ENCODE peak calls at places on chromosomes 11 and 22, in nine cellular contexts. One of them, this sample, is unnamed.

GRCh38 chr11:113474362-113475159 is 637 bp downstream of the DRD2 start:
- DNase-seq in T-helper 2 cell: peak; percentile 11
- DNase-seq in fibroblast of villous mesenchyme: peak; percentile 83
- DNase-seq in GM23338: peak; percentile 98
- DNase-seq in suprapubic skin: no peak
- DNase-seq in neural crest cell: peak; percentile 97
- DNase-seq in NCI-H1105 treated with DMSO at 0.1 percent for 48 hours: peak; percentile 23
- DNase-seq in midbrain: peak; percentile 77
- DNase-seq in non-pigmented ciliary epithelial cell: peak; percentile 27
- DNase-seq in this sample: peak; percentile 74

GRCh38 chr11:11789735-11790369 is 51.9 kb upstream of the USP47 start:
- DNase-seq in T-helper 2 cell: no peak
- DNase-seq in fibroblast of villous mesenchyme: no peak
- DNase-seq in GM23338: peak; percentile 45
- DNase-seq in suprapubic skin: no peak
- DNase-seq in neural crest cell: peak; percentile 20
- DNase-seq in NCI-H1105 treated with DMSO at 0.1 percent for 48 hours: peak; percentile 29
- DNase-seq in midbrain: peak; percentile 9
- DNase-seq in non-pigmented ciliary epithelial cell: no peak
- DNase-seq in this sample: no peak

GRCh38 chr11:46331653-46331984 is 15.6 kb upstream of the DGKZ start:
- DNase-seq in T-helper 2 cell: no peak
- DNase-seq in fibroblast of villous mesenchyme: no peak
- DNase-seq in GM23338: no peak
- DNase-seq in suprapubic skin: no peak
- DNase-seq in neural crest cell: no peak
- DNase-seq in NCI-H1105 treated with DMSO at 0.1 percent for 48 hours: no peak
- DNase-seq in midbrain: no peak
- DNase-seq in non-pigmented ciliary epithelial cell: no peak
- DNase-seq in this sample: no peak

GRCh38 chr22:43462701-43463100 is 50.9 kb downstream of the MPPED1 start:
- DNase-seq in T-helper 2 cell: no peak
- DNase-seq in fibroblast of villous mesenchyme: no peak
- DNase-seq in GM23338: no peak
- DNase-seq in suprapubic skin: no peak
- DNase-seq in neural crest cell: no peak
- DNase-seq in NCI-H1105 treated with DMSO at 0.1 percent for 48 hours: no peak
- DNase-seq in midbrain: no peak
- DNase-seq in non-pigmented ciliary epithelial cell: no peak
- DNase-seq in this sample: no peak

GRCh38 chr11:33804471-33804870 is 30.2 kb upstream of the FBXO3 start:
- DNase-seq in T-helper 2 cell: no peak
- DNase-seq in fibroblast of villous mesenchyme: no peak
- DNase-seq in GM23338: no peak
- DNase-seq in suprapubic skin: no peak
- DNase-seq in neural crest cell: no peak
- DNase-seq in NCI-H1105 treated with DMSO at 0.1 percent for 48 hours: peak; percentile 36
- DNase-seq in midbrain: no peak
- DNase-seq in non-pigmented ciliary epithelial cell: no peak
- DNase-seq in this sample: no peak

GRCh38 chr11:30018443-30018842 is 1.6 kb upstream of the KCNA4 start:
- DNase-seq in T-helper 2 cell: no peak
- DNase-seq in fibroblast of villous mesenchyme: no peak
- DNase-seq in GM23338: peak; percentile 40
- DNase-seq in suprapubic skin: no peak
- DNase-seq in neural crest cell: no peak
- DNase-seq in NCI-H1105 treated with DMSO at 0.1 percent for 48 hours: no peak
- DNase-seq in midbrain: no peak
- DNase-seq in non-pigmented ciliary epithelial cell: no peak
- DNase-seq in this sample: no peak

GRCh38 chr22:17436981-17437410 is 67.7 kb downstream of the CECR2 start:
- DNase-seq in T-helper 2 cell: no peak
- DNase-seq in fibroblast of villous mesenchyme: no peak
- DNase-seq in GM23338: peak; percentile 69
- DNase-seq in suprapubic skin: no peak
- DNase-seq in neural crest cell: peak; percentile 54
- DNase-seq in NCI-H1105 treated with DMSO at 0.1 percent for 48 hours: no peak
- DNase-seq in midbrain: peak; percentile 87
- DNase-seq in non-pigmented ciliary epithelial cell: no peak
- DNase-seq in this sample: no peak

GRCh38 chr11:14340721-14341120 is 18.3 kb downstream of the RRAS2 start:
- DNase-seq in T-helper 2 cell: no peak
- DNase-seq in fibroblast of villous mesenchyme: no peak
- DNase-seq in GM23338: peak; percentile 93
- DNase-seq in suprapubic skin: no peak
- DNase-seq in neural crest cell: no peak
- DNase-seq in NCI-H1105 treated with DMSO at 0.1 percent for 48 hours: no peak
- DNase-seq in midbrain: no peak
- DNase-seq in non-pigmented ciliary epithelial cell: no peak
- DNase-seq in this sample: no peak

GRCh38 chr11:10005955-10006525 is 288.0 kb downstream of the SBF2 start:
- DNase-seq in T-helper 2 cell: no peak
- DNase-seq in fibroblast of villous mesenchyme: no peak
- DNase-seq in GM23338: no peak
- DNase-seq in suprapubic skin: no peak
- DNase-seq in neural crest cell: no peak
- DNase-seq in NCI-H1105 treated with DMSO at 0.1 percent for 48 hours: no peak
- DNase-seq in midbrain: no peak
- DNase-seq in non-pigmented ciliary epithelial cell: no peak
- DNase-seq in this sample: no peak

GRCh38 chr11:22702022-22702421 is 35.6 kb downstream of the GAS2 start:
- DNase-seq in T-helper 2 cell: no peak
- DNase-seq in fibroblast of villous mesenchyme: no peak
- DNase-seq in GM23338: no peak
- DNase-seq in suprapubic skin: no peak
- DNase-seq in neural crest cell: no peak
- DNase-seq in NCI-H1105 treated with DMSO at 0.1 percent for 48 hours: no peak
- DNase-seq in midbrain: no peak
- DNase-seq in non-pigmented ciliary epithelial cell: no peak
- DNase-seq in this sample: no peak

GRCh38 chr22:27100323-27100722 is 442.9 kb downstream of the MIAT start:
- DNase-seq in T-helper 2 cell: no peak
- DNase-seq in fibroblast of villous mesenchyme: no peak
- DNase-seq in GM23338: peak; percentile 21
- DNase-seq in suprapubic skin: no peak
- DNase-seq in neural crest cell: no peak
- DNase-seq in NCI-H1105 treated with DMSO at 0.1 percent for 48 hours: peak; percentile 38
- DNase-seq in midbrain: no peak
- DNase-seq in non-pigmented ciliary epithelial cell: no peak
- DNase-seq in this sample: no peak

GRCh38 chr11:123736769-123737168 is 4.7 kb downstream of the ZNF202 start:
- DNase-seq in T-helper 2 cell: no peak
- DNase-seq in fibroblast of villous mesenchyme: no peak
- DNase-seq in GM23338: no peak
- DNase-seq in suprapubic skin: no peak
- DNase-seq in neural crest cell: no peak
- DNase-seq in NCI-H1105 treated with DMSO at 0.1 percent for 48 hours: no peak
- DNase-seq in midbrain: no peak
- DNase-seq in non-pigmented ciliary epithelial cell: no peak
- DNase-seq in this sample: no peak

GRCh38 chr11:6667733-6668374 is 12.2 kb upstream of the DCHS1 start:
- DNase-seq in T-helper 2 cell: no peak
- DNase-seq in fibroblast of villous mesenchyme: peak; percentile 58
- DNase-seq in GM23338: peak; percentile 77
- DNase-seq in suprapubic skin: no peak
- DNase-seq in neural crest cell: no peak
- DNase-seq in NCI-H1105 treated with DMSO at 0.1 percent for 48 hours: peak; percentile 24
- DNase-seq in midbrain: no peak
- DNase-seq in non-pigmented ciliary epithelial cell: no peak
- DNase-seq in this sample: peak; percentile 52

GRCh38 chr11:114200351-114200750 is 95.8 kb upstream of the NNMT start:
- DNase-seq in T-helper 2 cell: no peak
- DNase-seq in fibroblast of villous mesenchyme: no peak
- DNase-seq in GM23338: no peak
- DNase-seq in suprapubic skin: no peak
- DNase-seq in neural crest cell: no peak
- DNase-seq in NCI-H1105 treated with DMSO at 0.1 percent for 48 hours: no peak
- DNase-seq in midbrain: no peak
- DNase-seq in non-pigmented ciliary epithelial cell: no peak
- DNase-seq in this sample: no peak

GRCh38 chr22:45125198-45125597 is 38.5 kb upstream of the NUP50 start:
- DNase-seq in T-helper 2 cell: no peak
- DNase-seq in fibroblast of villous mesenchyme: peak; percentile 88
- DNase-seq in GM23338: no peak
- DNase-seq in suprapubic skin: no peak
- DNase-seq in neural crest cell: no peak
- DNase-seq in NCI-H1105 treated with DMSO at 0.1 percent for 48 hours: no peak
- DNase-seq in midbrain: no peak
- DNase-seq in non-pigmented ciliary epithelial cell: peak; percentile 13
- DNase-seq in this sample: peak; percentile 48

GRCh38 chr11:111327908-111328624 is 29.7 kb downstream of the POU2AF3 start:
- DNase-seq in T-helper 2 cell: no peak
- DNase-seq in fibroblast of villous mesenchyme: no peak
- DNase-seq in GM23338: peak; percentile 6
- DNase-seq in suprapubic skin: no peak
- DNase-seq in neural crest cell: no peak
- DNase-seq in NCI-H1105 treated with DMSO at 0.1 percent for 48 hours: no peak
- DNase-seq in midbrain: no peak
- DNase-seq in non-pigmented ciliary epithelial cell: no peak
- DNase-seq in this sample: no peak

GRCh38 chr11:91717169-91717568 is 507.4 kb upstream of the FAT3 start:
- DNase-seq in T-helper 2 cell: no peak
- DNase-seq in fibroblast of villous mesenchyme: no peak
- DNase-seq in GM23338: peak; percentile 34
- DNase-seq in suprapubic skin: no peak
- DNase-seq in neural crest cell: no peak
- DNase-seq in NCI-H1105 treated with DMSO at 0.1 percent for 48 hours: no peak
- DNase-seq in midbrain: no peak
- DNase-seq in non-pigmented ciliary epithelial cell: no peak
- DNase-seq in this sample: no peak

GRCh38 chr11:72848846-72849466 is 34.7 kb downstream of the ATG16L2 start:
- DNase-seq in T-helper 2 cell: no peak
- DNase-seq in fibroblast of villous mesenchyme: peak; percentile 61
- DNase-seq in GM23338: peak; percentile 77
- DNase-seq in suprapubic skin: no peak
- DNase-seq in neural crest cell: no peak
- DNase-seq in NCI-H1105 treated with DMSO at 0.1 percent for 48 hours: no peak
- DNase-seq in midbrain: peak; percentile 18
- DNase-seq in non-pigmented ciliary epithelial cell: no peak
- DNase-seq in this sample: no peak

GRCh38 chr11:111047376-111047775 is 198.1 kb upstream of the POU2AF2 start:
- DNase-seq in T-helper 2 cell: no peak
- DNase-seq in fibroblast of villous mesenchyme: no peak
- DNase-seq in GM23338: peak; percentile 36
- DNase-seq in suprapubic skin: no peak
- DNase-seq in neural crest cell: peak; percentile 11
- DNase-seq in NCI-H1105 treated with DMSO at 0.1 percent for 48 hours: no peak
- DNase-seq in midbrain: no peak
- DNase-seq in non-pigmented ciliary epithelial cell: no peak
- DNase-seq in this sample: no peak

GRCh38 chr11:66311965-66312548 is 4.8 kb downstream of the CD248 start:
- DNase-seq in T-helper 2 cell: peak; percentile 74
- DNase-seq in fibroblast of villous mesenchyme: peak; percentile 90
- DNase-seq in GM23338: peak; percentile 94
- DNase-seq in suprapubic skin: peak; percentile 95
- DNase-seq in neural crest cell: peak; percentile 72
- DNase-seq in NCI-H1105 treated with DMSO at 0.1 percent for 48 hours: peak; percentile 90
- DNase-seq in midbrain: peak; percentile 80
- DNase-seq in non-pigmented ciliary epithelial cell: peak; percentile 65
- DNase-seq in this sample: peak; percentile 92

GRCh38 chr11:61160487-61161189 is 588 bp downstream of the VPS37C start:
- DNase-seq in T-helper 2 cell: no peak
- DNase-seq in fibroblast of villous mesenchyme: peak; percentile 16
- DNase-seq in GM23338: no peak
- DNase-seq in suprapubic skin: no peak
- DNase-seq in neural crest cell: no peak
- DNase-seq in NCI-H1105 treated with DMSO at 0.1 percent for 48 hours: no peak
- DNase-seq in midbrain: no peak
- DNase-seq in non-pigmented ciliary epithelial cell: no peak
- DNase-seq in this sample: peak; percentile 38

GRCh38 chr11:67606477-67607295 is at the start of gene NDUFV1:
- DNase-seq in T-helper 2 cell: peak; percentile 97
- DNase-seq in fibroblast of villous mesenchyme: peak; percentile 91
- DNase-seq in GM23338: peak; percentile 99
- DNase-seq in suprapubic skin: peak; percentile 97
- DNase-seq in neural crest cell: peak; percentile 96
- DNase-seq in NCI-H1105 treated with DMSO at 0.1 percent for 48 hours: peak; percentile 93
- DNase-seq in midbrain: peak; percentile 97
- DNase-seq in non-pigmented ciliary epithelial cell: peak; percentile 42
- DNase-seq in this sample: peak; percentile 93

GRCh38 chr11:31636983-31637382 is 127.4 kb downstream of the ELP4 start:
- DNase-seq in T-helper 2 cell: no peak
- DNase-seq in fibroblast of villous mesenchyme: no peak
- DNase-seq in GM23338: no peak
- DNase-seq in suprapubic skin: no peak
- DNase-seq in neural crest cell: no peak
- DNase-seq in NCI-H1105 treated with DMSO at 0.1 percent for 48 hours: no peak
- DNase-seq in midbrain: no peak
- DNase-seq in non-pigmented ciliary epithelial cell: no peak
- DNase-seq in this sample: no peak

GRCh38 chr11:10459029-10459970 is 4.2 kb downstream of the AMPD3 start:
- DNase-seq in T-helper 2 cell: peak; percentile 36
- DNase-seq in fibroblast of villous mesenchyme: no peak
- DNase-seq in GM23338: no peak
- DNase-seq in suprapubic skin: no peak
- DNase-seq in neural crest cell: no peak
- DNase-seq in NCI-H1105 treated with DMSO at 0.1 percent for 48 hours: no peak
- DNase-seq in midbrain: peak; percentile 20
- DNase-seq in non-pigmented ciliary epithelial cell: no peak
- DNase-seq in this sample: no peak

GRCh38 chr11:30244255-30244654 is 13.4 kb downstream of the FSHB start:
- DNase-seq in T-helper 2 cell: no peak
- DNase-seq in fibroblast of villous mesenchyme: peak; percentile 16
- DNase-seq in GM23338: no peak
- DNase-seq in suprapubic skin: no peak
- DNase-seq in neural crest cell: no peak
- DNase-seq in NCI-H1105 treated with DMSO at 0.1 percent for 48 hours: no peak
- DNase-seq in midbrain: no peak
- DNase-seq in non-pigmented ciliary epithelial cell: peak; percentile 79
- DNase-seq in this sample: peak; percentile 57

GRCh38 chr11:91857194-91857593 is 367.4 kb upstream of the FAT3 start:
- DNase-seq in T-helper 2 cell: no peak
- DNase-seq in fibroblast of villous mesenchyme: peak; percentile 13
- DNase-seq in GM23338: no peak
- DNase-seq in suprapubic skin: no peak
- DNase-seq in neural crest cell: no peak
- DNase-seq in NCI-H1105 treated with DMSO at 0.1 percent for 48 hours: no peak
- DNase-seq in midbrain: no peak
- DNase-seq in non-pigmented ciliary epithelial cell: no peak
- DNase-seq in this sample: no peak